ENCODE peak calls at places on chromosomes 3 and 15, in four cellular contexts. One of them, this sample, is unnamed.

GRCh38 chr3:194257030-194257657 is 94.0 kb downstream of the CPN2 start:
- DNase-seq in activated naive CD4-positive, alpha-beta T cell treated with anti-CD3 and anti-CD28 coated beads for 36 hours: no peak
- DNase-seq in GM04504: no peak
- DNase-seq in suprapubic skin: no peak
- DNase-seq in this sample: no peak

GRCh38 chr3:172749201-172749965 is 1.1 kb upstream of the ECT2 start:
- DNase-seq in activated naive CD4-positive, alpha-beta T cell treated with anti-CD3 and anti-CD28 coated beads for 36 hours: no peak
- DNase-seq in GM04504: peak; percentile 88
- DNase-seq in suprapubic skin: no peak
- DNase-seq in this sample: no peak

GRCh38 chr15:25249236-25250010 is 189.4 kb downstream of the UBE3A start:
- DNase-seq in activated naive CD4-positive, alpha-beta T cell treated with anti-CD3 and anti-CD28 coated beads for 36 hours: no peak
- DNase-seq in GM04504: no peak
- DNase-seq in suprapubic skin: no peak
- DNase-seq in this sample: peak; percentile 11

GRCh38 chr3:64223809-64224570 is 1.3 kb downstream of the PRICKLE2 start:
- DNase-seq in activated naive CD4-positive, alpha-beta T cell treated with anti-CD3 and anti-CD28 coated beads for 36 hours: no peak
- DNase-seq in GM04504: no peak
- DNase-seq in suprapubic skin: no peak
- DNase-seq in this sample: peak; percentile 44

GRCh38 chr3:148408667-148409066 is 289.0 kb upstream of the AGTR1 start:
- DNase-seq in activated naive CD4-positive, alpha-beta T cell treated with anti-CD3 and anti-CD28 coated beads for 36 hours: no peak
- DNase-seq in GM04504: no peak
- DNase-seq in suprapubic skin: no peak
- DNase-seq in this sample: no peak

GRCh38 chr15:51883436-51883835 is 54.0 kb downstream of the TMOD3 start:
- DNase-seq in activated naive CD4-positive, alpha-beta T cell treated with anti-CD3 and anti-CD28 coated beads for 36 hours: no peak
- DNase-seq in GM04504: no peak
- DNase-seq in suprapubic skin: no peak
- DNase-seq in this sample: no peak

GRCh38 chr3:148178508-148178907 is 519.2 kb upstream of the AGTR1 start:
- DNase-seq in activated naive CD4-positive, alpha-beta T cell treated with anti-CD3 and anti-CD28 coated beads for 36 hours: no peak
- DNase-seq in GM04504: no peak
- DNase-seq in suprapubic skin: no peak
- DNase-seq in this sample: no peak

GRCh38 chr15:91520848-91521247 is 332.7 kb upstream of the SLCO3A1 start:
- DNase-seq in activated naive CD4-positive, alpha-beta T cell treated with anti-CD3 and anti-CD28 coated beads for 36 hours: no peak
- DNase-seq in GM04504: no peak
- DNase-seq in suprapubic skin: no peak
- DNase-seq in this sample: no peak

GRCh38 chr3:148042663-148043445 is 633.7 kb downstream of the ZIC1 start:
- DNase-seq in activated naive CD4-positive, alpha-beta T cell treated with anti-CD3 and anti-CD28 coated beads for 36 hours: no peak
- DNase-seq in GM04504: peak; percentile 66
- DNase-seq in suprapubic skin: no peak
- DNase-seq in this sample: no peak

GRCh38 chr3:56921573-56922571 is 120.1 kb upstream of the ARHGEF3 start:
- DNase-seq in activated naive CD4-positive, alpha-beta T cell treated with anti-CD3 and anti-CD28 coated beads for 36 hours: peak; percentile 21
- DNase-seq in GM04504: no peak
- DNase-seq in suprapubic skin: no peak
- DNase-seq in this sample: no peak

GRCh38 chr15:86034904-86035303 is 44.8 kb upstream of the AGBL1 start:
- DNase-seq in activated naive CD4-positive, alpha-beta T cell treated with anti-CD3 and anti-CD28 coated beads for 36 hours: no peak
- DNase-seq in GM04504: no peak
- DNase-seq in suprapubic skin: no peak
- DNase-seq in this sample: no peak

GRCh38 chr3:187750041-187750512 is 4.8 kb upstream of the BCL6 start:
- DNase-seq in activated naive CD4-positive, alpha-beta T cell treated with anti-CD3 and anti-CD28 coated beads for 36 hours: no peak
- DNase-seq in GM04504: no peak
- DNase-seq in suprapubic skin: peak; percentile 70
- DNase-seq in this sample: no peak

GRCh38 chr3:47664519-47664918 is 85.9 kb upstream of the CSPG5 start:
- DNase-seq in activated naive CD4-positive, alpha-beta T cell treated with anti-CD3 and anti-CD28 coated beads for 36 hours: no peak
- DNase-seq in GM04504: peak; percentile 18
- DNase-seq in suprapubic skin: no peak
- DNase-seq in this sample: peak; percentile 50

GRCh38 chr3:113575191-113575590 is 42.8 kb downstream of the SIDT1 start:
- DNase-seq in activated naive CD4-positive, alpha-beta T cell treated with anti-CD3 and anti-CD28 coated beads for 36 hours: no peak
- DNase-seq in GM04504: no peak
- DNase-seq in suprapubic skin: no peak
- DNase-seq in this sample: no peak

GRCh38 chr3:171469376-171469775 is 9.2 kb upstream of the TNIK start:
- DNase-seq in activated naive CD4-positive, alpha-beta T cell treated with anti-CD3 and anti-CD28 coated beads for 36 hours: no peak
- DNase-seq in GM04504: no peak
- DNase-seq in suprapubic skin: no peak
- DNase-seq in this sample: no peak

GRCh38 chr15:39154776-39155175 is 426.1 kb upstream of the THBS1 start:
- DNase-seq in activated naive CD4-positive, alpha-beta T cell treated with anti-CD3 and anti-CD28 coated beads for 36 hours: no peak
- DNase-seq in GM04504: no peak
- DNase-seq in suprapubic skin: no peak
- DNase-seq in this sample: no peak

GRCh38 chr15:69579950-69580618 is 127.5 kb downstream of the RPLP1 start:
- DNase-seq in activated naive CD4-positive, alpha-beta T cell treated with anti-CD3 and anti-CD28 coated beads for 36 hours: no peak
- DNase-seq in GM04504: no peak
- DNase-seq in suprapubic skin: no peak
- DNase-seq in this sample: no peak

GRCh38 chr15:62928242-62928995 is 114.1 kb upstream of the TPM1 start:
- DNase-seq in activated naive CD4-positive, alpha-beta T cell treated with anti-CD3 and anti-CD28 coated beads for 36 hours: no peak
- DNase-seq in GM04504: peak; percentile 82
- DNase-seq in suprapubic skin: no peak
- DNase-seq in this sample: no peak

GRCh38 chr3:196144383-196145105 is 62.7 kb upstream of the TFRC start:
- DNase-seq in activated naive CD4-positive, alpha-beta T cell treated with anti-CD3 and anti-CD28 coated beads for 36 hours: no peak
- DNase-seq in GM04504: peak; percentile 31
- DNase-seq in suprapubic skin: no peak
- DNase-seq in this sample: no peak

GRCh38 chr15:80031841-80032240 is 27.6 kb upstream of the ZFAND6 start:
- DNase-seq in activated naive CD4-positive, alpha-beta T cell treated with anti-CD3 and anti-CD28 coated beads for 36 hours: peak; percentile 58
- DNase-seq in GM04504: no peak
- DNase-seq in suprapubic skin: no peak
- DNase-seq in this sample: no peak

GRCh38 chr3:78728406-78729145 is 1039.2 kb downstream of the ROBO1 start:
- DNase-seq in activated naive CD4-positive, alpha-beta T cell treated with anti-CD3 and anti-CD28 coated beads for 36 hours: no peak
- DNase-seq in GM04504: peak; percentile 35
- DNase-seq in suprapubic skin: peak; percentile 72
- DNase-seq in this sample: peak; percentile 62

GRCh38 chr3:37863949-37864822 is 2.5 kb downstream of the CTDSPL start:
- DNase-seq in activated naive CD4-positive, alpha-beta T cell treated with anti-CD3 and anti-CD28 coated beads for 36 hours: no peak
- DNase-seq in GM04504: no peak
- DNase-seq in suprapubic skin: no peak
- DNase-seq in this sample: no peak

GRCh38 chr15:25245801-25246622 is 192.8 kb downstream of the UBE3A start:
- DNase-seq in activated naive CD4-positive, alpha-beta T cell treated with anti-CD3 and anti-CD28 coated beads for 36 hours: no peak
- DNase-seq in GM04504: no peak
- DNase-seq in suprapubic skin: no peak
- DNase-seq in this sample: no peak

GRCh38 chr3:20726786-20727185 is 540.8 kb upstream of the SGO1 start:
- DNase-seq in activated naive CD4-positive, alpha-beta T cell treated with anti-CD3 and anti-CD28 coated beads for 36 hours: no peak
- DNase-seq in GM04504: no peak
- DNase-seq in suprapubic skin: no peak
- DNase-seq in this sample: no peak

GRCh38 chr15:33834892-33835730 is 133.2 kb upstream of the CHRM5 start:
- DNase-seq in activated naive CD4-positive, alpha-beta T cell treated with anti-CD3 and anti-CD28 coated beads for 36 hours: no peak
- DNase-seq in GM04504: no peak
- DNase-seq in suprapubic skin: no peak
- DNase-seq in this sample: no peak

GRCh38 chr3:8318002-8318649 is 183.5 kb upstream of the LMCD1 start:
- DNase-seq in activated naive CD4-positive, alpha-beta T cell treated with anti-CD3 and anti-CD28 coated beads for 36 hours: no peak
- DNase-seq in GM04504: no peak
- DNase-seq in suprapubic skin: no peak
- DNase-seq in this sample: no peak

GRCh38 chr3:46662771-46663551 is 30.5 kb downstream of the ALS2CL start:
- DNase-seq in activated naive CD4-positive, alpha-beta T cell treated with anti-CD3 and anti-CD28 coated beads for 36 hours: no peak
- DNase-seq in GM04504: peak; percentile 36
- DNase-seq in suprapubic skin: peak; percentile 70
- DNase-seq in this sample: no peak

GRCh38 chr15:68325721-68326120 is 48.2 kb downstream of the FEM1B start:
- DNase-seq in activated naive CD4-positive, alpha-beta T cell treated with anti-CD3 and anti-CD28 coated beads for 36 hours: no peak
- DNase-seq in GM04504: no peak
- DNase-seq in suprapubic skin: no peak
- DNase-seq in this sample: no peak

GRCh38 chr3:188979236-188979635 is 192.5 kb upstream of the TPRG1 start:
- DNase-seq in activated naive CD4-positive, alpha-beta T cell treated with anti-CD3 and anti-CD28 coated beads for 36 hours: no peak
- DNase-seq in GM04504: no peak
- DNase-seq in suprapubic skin: no peak
- DNase-seq in this sample: no peak

GRCh38 chr3:48238506-48239085 is 2.3 kb upstream of the ZNF589 start:
- DNase-seq in activated naive CD4-positive, alpha-beta T cell treated with anti-CD3 and anti-CD28 coated beads for 36 hours: no peak
- DNase-seq in GM04504: no peak
- DNase-seq in suprapubic skin: peak; percentile 51
- DNase-seq in this sample: no peak

GRCh38 chr3:65851827-65852226 is 186.9 kb downstream of the MAGI1 start:
- DNase-seq in activated naive CD4-positive, alpha-beta T cell treated with anti-CD3 and anti-CD28 coated beads for 36 hours: no peak
- DNase-seq in GM04504: no peak
- DNase-seq in suprapubic skin: no peak
- DNase-seq in this sample: no peak

GRCh38 chr3:24963762-24964625 is 464.1 kb upstream of the RARB start:
- DNase-seq in activated naive CD4-positive, alpha-beta T cell treated with anti-CD3 and anti-CD28 coated beads for 36 hours: no peak
- DNase-seq in GM04504: peak; percentile 5
- DNase-seq in suprapubic skin: no peak
- DNase-seq in this sample: peak; percentile 29

GRCh38 chr15:66657062-66658020 is 44.7 kb upstream of the SMAD6 start:
- DNase-seq in activated naive CD4-positive, alpha-beta T cell treated with anti-CD3 and anti-CD28 coated beads for 36 hours: no peak
- DNase-seq in GM04504: no peak
- DNase-seq in suprapubic skin: no peak
- DNase-seq in this sample: no peak

GRCh38 chr15:83747050-83747717 is 93.3 kb downstream of the ADAMTSL3 start:
- DNase-seq in activated naive CD4-positive, alpha-beta T cell treated with anti-CD3 and anti-CD28 coated beads for 36 hours: no peak
- DNase-seq in GM04504: no peak
- DNase-seq in suprapubic skin: no peak
- DNase-seq in this sample: no peak

GRCh38 chr3:81929697-81930096 is 168.3 kb upstream of the GBE1 start:
- DNase-seq in activated naive CD4-positive, alpha-beta T cell treated with anti-CD3 and anti-CD28 coated beads for 36 hours: no peak
- DNase-seq in GM04504: no peak
- DNase-seq in suprapubic skin: no peak
- DNase-seq in this sample: no peak

GRCh38 chr3:12764171-12764776 is 5.2 kb upstream of the TMEM40 start:
- DNase-seq in activated naive CD4-positive, alpha-beta T cell treated with anti-CD3 and anti-CD28 coated beads for 36 hours: no peak
- DNase-seq in GM04504: no peak
- DNase-seq in suprapubic skin: no peak
- DNase-seq in this sample: no peak

GRCh38 chr15:55981596-55982249 is 11.7 kb downstream of the NEDD4 start:
- DNase-seq in activated naive CD4-positive, alpha-beta T cell treated with anti-CD3 and anti-CD28 coated beads for 36 hours: no peak
- DNase-seq in GM04504: no peak
- DNase-seq in suprapubic skin: no peak
- DNase-seq in this sample: no peak

GRCh38 chr3:146326875-146327543 is 76.1 kb upstream of the PLSCR4 start:
- DNase-seq in activated naive CD4-positive, alpha-beta T cell treated with anti-CD3 and anti-CD28 coated beads for 36 hours: no peak
- DNase-seq in GM04504: peak; percentile 47
- DNase-seq in suprapubic skin: no peak
- DNase-seq in this sample: peak; percentile 45